ENCODE peak calls at places on chromosomes 16 and 17, in five cellular contexts. A, I, V, G and C are unnamed samples. For H3K9me3, the result is how much of the 10 kb centered on the place peaks cover.

GRCh38 chr16:81005644-81006471 is 827 bp downstream of the CMC2 start:
- DNase-seq in I (peak), V (no peak), G (no peak), A (no peak), C (no peak)

GRCh38 chr16:11393366-11393765 is 48.1 kb downstream of the RMI2 start:
- DNase-seq in G (no peak), V (no peak), A (no peak), I (no peak), C (no peak)

GRCh38 chr16:88405325-88406060 is 22.7 kb downstream of the ZNF469 start:
- DNase-seq in A (peak), G (no peak), I (peak), V (peak), C (no peak)

GRCh38 chr16:57299009-57299718 is 14.7 kb upstream of the PLLP start:
- DNase-seq in A (peak), I (peak), G (no peak), V (peak), C (peak)

GRCh38 chr17:63519116-63519881 is 3.9 kb upstream of the KCNH6 start:
- DNase-seq in V (no peak), I (no peak), A (no peak), G (no peak), C (no peak)

GRCh38 chr17:37740861-37741260 is 4.0 kb downstream of the HNF1B start:
- DNase-seq in V (no peak), A (no peak), G (no peak), I (no peak), C (no peak)

GRCh38 chr16:89253548-89254287 is 36.2 kb downstream of the ZNF778 start:
- DNase-seq in I (no peak), G (no peak), A (no peak), V (no peak), C (no peak)

GRCh38 chr16:2196162-2196980 is at the start of gene CASKIN1:
- DNase-seq in I (no peak), G (no peak), A (no peak), V (no peak), C (no peak)

GRCh38 chr17:48048321-48049140 is at the start of gene NFE2L1:
- DNase-seq in A (peak), V (peak), G (peak), I (peak), C (peak)

GRCh38 chr17:56884483-56885144 is 29.2 kb downstream of the TRIM25 start:
- DNase-seq in A (no peak), I (no peak), V (no peak), G (no peak), C (no peak)

GRCh38 chr16:50550035-50550434 is 1.8 kb downstream of the NKD1 start:
- DNase-seq in I (no peak), G (no peak), A (peak), V (no peak), C (no peak)

GRCh38 chr17:2406271-2406902 is 5.5 kb upstream of the MNT start:
- DNase-seq in V (no peak), A (no peak), I (no peak), G (no peak), C (peak)

GRCh38 chr17:73316919-73317505 is 5.2 kb upstream of the CDC42EP4 start:
- DNase-seq in V (no peak), A (no peak), G (no peak), I (no peak), C (no peak)

GRCh38 chr16:67807148-67807682 is 526 bp downstream of the TSNAXIP1 start:
- DNase-seq in I (no peak), V (no peak), A (no peak), G (no peak), C (no peak)
- TF ChIP-seq CTCF in I (peak), V (no peak), A (no peak), G (peak), C (no peak)

DNA sequence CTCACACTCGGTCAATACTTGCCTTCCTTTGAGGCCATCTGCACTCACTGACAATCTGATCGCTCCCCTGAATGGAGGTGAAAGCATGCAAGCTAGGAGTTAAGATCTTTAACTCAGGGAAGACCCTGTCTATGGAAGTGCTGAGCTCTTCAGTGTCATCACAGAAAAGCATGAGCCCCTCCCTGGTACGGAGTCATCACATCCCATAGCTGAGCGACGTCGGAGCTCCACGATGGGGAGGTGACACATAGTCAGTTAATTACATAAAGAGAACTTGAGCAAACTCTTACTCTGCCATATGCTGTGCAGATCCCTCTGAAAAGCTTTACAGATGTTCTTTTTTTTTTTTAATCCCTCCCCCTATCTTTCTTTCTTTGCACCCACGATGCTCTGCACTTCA is 463.2 kb downstream of the WWOX start:
- DNase-seq in V (no peak), G (no peak), A (no peak), I (no peak), C (no peak)
- H3K9me3 ChIP-seq in V (under half), G (under half), A (under half), I (under half), C (under half)

GRCh38 chr16:85452364-85453178 is 160.6 kb upstream of the GSE1 start:
- DNase-seq in G (no peak), V (no peak), I (no peak), A (no peak), C (no peak)
- TF ChIP-seq CTCF in G (no peak), V (no peak), I (no peak), A (no peak), C (no peak)

DNA sequence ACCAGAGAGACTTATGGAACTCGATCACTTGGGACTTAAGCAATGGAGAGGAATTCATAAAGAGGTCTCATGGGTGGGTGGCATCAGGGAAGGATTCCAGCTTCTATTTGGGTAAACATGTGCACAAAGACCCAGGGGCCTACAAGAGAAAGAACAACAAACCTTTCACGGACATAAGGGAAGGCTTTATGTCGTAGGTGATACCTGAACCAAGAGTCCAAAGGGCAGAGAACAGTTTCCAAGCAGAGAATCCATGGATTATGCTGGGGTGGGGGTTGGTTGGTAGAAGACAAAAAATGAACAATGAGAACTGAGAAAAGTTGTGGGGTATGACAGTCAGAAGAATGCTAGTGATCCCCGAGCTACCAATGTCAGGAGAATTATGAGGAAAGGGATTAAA is 119.8 kb downstream of the CNTNAP4 start:
- DNase-seq in A (no peak), V (no peak), G (no peak), I (no peak), C (no peak)
- H3K9me3 ChIP-seq in A (under half), V (under half), G (under half), I (under half), C (under half)

GRCh38 chr16:1188781-1189189 is 35.9 kb downstream of the CACNA1H start:
- DNase-seq in I (peak), G (peak), A (no peak), V (peak), C (peak)
- TF ChIP-seq CTCF in I (no peak), G (no peak), A (no peak), V (no peak), C (no peak)

GRCh38 chr16:35339337-35339736 is 1879.9 kb downstream of the TP53TG3F start:
- DNase-seq in A (no peak), I (no peak), G (no peak), V (no peak), C (no peak)

GRCh38 chr16:35344012-35344762 is 1884.8 kb downstream of the TP53TG3F start:
- DNase-seq in I (no peak), G (no peak), V (no peak), A (no peak), C (no peak)

DNA sequence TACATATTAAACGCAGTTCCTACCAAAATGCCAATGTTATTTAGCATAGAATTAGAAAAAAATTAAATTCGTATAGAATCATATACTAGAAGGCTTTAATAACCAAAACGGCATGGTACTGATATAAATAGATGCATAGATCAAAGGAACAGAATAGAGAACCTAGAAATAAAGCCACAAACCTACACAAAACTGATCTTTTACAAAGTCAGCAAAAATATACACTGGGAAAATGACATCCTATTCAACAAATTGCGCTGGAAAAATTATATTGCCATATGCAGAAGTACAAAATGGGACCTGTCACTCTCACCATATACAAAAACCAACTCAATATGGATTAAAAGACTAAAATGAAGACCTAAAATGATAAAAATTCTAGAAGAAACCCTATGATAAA is 1882.6 kb downstream of the TP53TG3F start:
- DNase-seq in G (no peak), V (no peak), I (no peak), A (no peak), C (no peak)
- H3K9me3 ChIP-seq in G (under half), V (under half), I (under half), A (under half), C (under half)

GRCh38 chr17:46026815-46027125 is 27.7 kb downstream of the STH start:
- DNase-seq in V (no peak), G (no peak), A (no peak), I (no peak), C (no peak)

GRCh38 chr17:46026045-46026814 is 27.2 kb downstream of the STH start:
- DNase-seq in I (peak), V (no peak), A (peak), G (no peak), C (no peak)

GRCh38 chr17:46024590-46024989 is 25.5 kb downstream of the STH start:
- DNase-seq in A (no peak), G (no peak), V (no peak), I (no peak), C (peak)

GRCh38 chr17:46025060-46025459 is 26.0 kb downstream of the STH start:
- DNase-seq in G (no peak), A (no peak), I (no peak), V (no peak), C (peak)

DNA sequence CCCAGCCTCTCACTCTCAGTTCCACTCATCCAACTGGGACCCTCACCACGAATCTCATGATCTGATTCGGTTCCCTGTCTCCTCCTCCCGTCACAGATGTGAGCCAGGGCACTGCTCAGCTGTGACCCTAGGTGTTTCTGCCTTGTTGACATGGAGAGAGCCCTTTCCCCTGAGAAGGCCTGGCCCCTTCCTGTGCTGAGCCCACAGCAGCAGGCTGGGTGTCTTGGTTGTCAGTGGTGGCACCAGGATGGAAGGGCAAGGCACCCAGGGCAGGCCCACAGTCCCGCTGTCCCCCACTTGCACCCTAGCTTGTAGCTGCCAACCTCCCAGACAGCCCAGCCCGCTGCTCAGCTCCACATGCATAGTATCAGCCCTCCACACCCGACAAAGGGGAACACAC is 26.5 kb downstream of the STH start:
- DNase-seq in I (no peak), A (no peak), G (no peak), V (no peak), C (no peak)
- TF ChIP-seq CTCF in I (no peak), A (no peak), G (no peak), V (no peak), C (no peak)

GRCh38 chr17:49120166-49120565 is 12.4 kb upstream of the B4GALNT2 start:
- DNase-seq in G (no peak), A (no peak), I (no peak), V (no peak), C (no peak)

GRCh38 chr17:49123061-49123460 is 9.5 kb upstream of the B4GALNT2 start:
- DNase-seq in I (no peak), V (no peak), G (no peak), A (no peak), C (no peak)

GRCh38 chr17:49130891-49131290 is 1.7 kb upstream of the B4GALNT2 start:
- DNase-seq in A (no peak), G (no peak), I (no peak), V (no peak), C (no peak)

GRCh38 chr17:49121696-49122292 is 10.8 kb upstream of the B4GALNT2 start:
- DNase-seq in G (no peak), I (no peak), V (no peak), A (no peak), C (no peak)

GRCh38 chr17:49125449-49125848 is 7.1 kb upstream of the B4GALNT2 start:
- DNase-seq in A (no peak), I (no peak), V (no peak), G (no peak), C (no peak)
- H3K9me3 ChIP-seq in A (under half), I (under half), V (under half), G (under half), C (under half)

GRCh38 chr17:21132428-21132827 is 5.7 kb downstream of the DHRS7B start:
- DNase-seq in A (no peak), V (no peak), I (no peak), G (no peak), C (no peak)

GRCh38 chr17:21127508-21128077 is 829 bp downstream of the DHRS7B start:
- DNase-seq in G (no peak), V (no peak), A (no peak), I (no peak), C (no peak)

GRCh38 chr17:21131090-21131616 is 4.4 kb downstream of the DHRS7B start:
- DNase-seq in V (no peak), A (no peak), G (no peak), I (no peak), C (no peak)

GRCh38 chr17:21126645-21127507 is at the start of gene DHRS7B:
- DNase-seq in A (peak), G (peak), V (peak), I (peak), C (peak)

DNA sequence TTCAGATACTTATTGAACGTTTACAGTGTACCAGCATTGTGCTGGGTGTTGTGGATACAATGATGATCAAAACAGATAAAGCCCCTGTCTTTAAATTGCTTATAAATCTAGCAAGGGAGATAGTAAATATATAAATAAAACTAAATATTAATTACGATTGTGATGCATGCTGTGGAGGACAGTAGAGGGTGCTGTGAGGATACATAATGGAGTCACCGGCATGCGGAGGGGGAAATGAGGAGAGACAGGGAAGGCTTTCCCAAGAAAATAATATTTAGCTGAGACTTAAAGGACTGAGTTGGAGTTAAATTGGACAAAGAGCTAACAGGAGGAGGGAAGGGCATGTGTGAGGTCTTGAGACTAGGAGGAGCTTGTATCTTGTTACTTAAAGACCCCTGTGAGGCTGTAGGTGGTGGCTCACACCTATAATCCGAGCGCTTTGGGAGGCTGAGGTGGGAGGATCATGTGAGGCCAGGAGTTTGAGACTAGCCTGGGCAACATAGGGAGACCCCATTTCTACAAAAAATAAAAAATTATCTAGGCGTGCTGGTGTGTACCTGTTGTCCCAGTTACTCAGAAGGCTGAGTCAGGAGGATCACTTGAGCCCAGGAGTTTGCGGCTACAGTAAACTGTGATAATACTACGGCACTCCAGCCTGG is 2.4 kb downstream of the DHRS7B start:
- DNase-seq in V (peak), G (no peak), A (peak), I (peak), C (no peak)
- TF ChIP-seq CTCF in V (peak), G (peak), A (peak), I (peak), C (no peak)

GRCh38 chr17:22454070-22454999 is 762.0 kb downstream of the KCNJ18 start:
- DNase-seq in A (no peak), V (no peak), G (no peak), I (no peak), C (no peak)
- H3K9me3 ChIP-seq in A (under half), V (under half), G (under half), I (under half), C (under half)